ENCODE peak calls at places on chromosomes 6 and 20, in six cellular contexts. One of them, this sample, is unnamed.

GRCh38 chr20:46814366-46815232 is 80.0 kb upstream of the EYA2 start:
- DNase-seq in GM13976: no peak
- DNase-seq in AML-193: no peak
- DNase-seq in left ventricle myocardium superior: no peak
- DNase-seq in T1000: peak
- DNase-seq in fibroblast of lung: peak
- DNase-seq in this sample: no peak

GRCh38 chr6:10403385-10404106 is 11.3 kb downstream of the TFAP2A start:
- DNase-seq in left ventricle myocardium superior: no peak
- DNase-seq in fibroblast of lung: peak
- DNase-seq in AML-193: no peak
- DNase-seq in T1000: peak
- DNase-seq in GM13976: no peak
- DNase-seq in this sample: no peak

GRCh38 chr6:111406200-111406711 is 76.8 kb downstream of the REV3L start:
- DNase-seq in GM13976: peak
- DNase-seq in fibroblast of lung: no peak
- DNase-seq in T1000: no peak
- DNase-seq in left ventricle myocardium superior: no peak
- DNase-seq in AML-193: no peak
- DNase-seq in this sample: no peak

GRCh38 chr20:6101346-6101745 is 21.5 kb downstream of the FERMT1 start:
- DNase-seq in AML-193: no peak
- DNase-seq in left ventricle myocardium superior: no peak
- DNase-seq in T1000: no peak
- DNase-seq in fibroblast of lung: no peak
- DNase-seq in GM13976: no peak
- DNase-seq in this sample: no peak

GRCh38 chr6:155883741-155884140 is 428.1 kb upstream of the NOX3 start:
- DNase-seq in fibroblast of lung: peak
- DNase-seq in left ventricle myocardium superior: no peak
- DNase-seq in AML-193: no peak
- DNase-seq in T1000: no peak
- DNase-seq in GM13976: no peak
- DNase-seq in this sample: no peak

GRCh38 chr6:156420172-156420993 is 356.8 kb upstream of the ARID1B start:
- DNase-seq in AML-193: no peak
- DNase-seq in left ventricle myocardium superior: no peak
- DNase-seq in GM13976: no peak
- DNase-seq in T1000: no peak
- DNase-seq in fibroblast of lung: peak
- DNase-seq in this sample: no peak

GRCh38 chr6:136920216-136920857 is 1.8 kb upstream of the SLC35D3 start:
- DNase-seq in GM13976: peak
- DNase-seq in fibroblast of lung: no peak
- DNase-seq in left ventricle myocardium superior: no peak
- DNase-seq in T1000: no peak
- DNase-seq in AML-193: no peak
- DNase-seq in this sample: no peak

GRCh38 chr20:23399568-23400241 is 21.6 kb downstream of the NAPB start:
- DNase-seq in left ventricle myocardium superior: no peak
- DNase-seq in GM13976: no peak
- DNase-seq in AML-193: peak
- DNase-seq in fibroblast of lung: no peak
- DNase-seq in T1000: no peak
- DNase-seq in this sample: no peak

GRCh38 chr20:63449796-63450730 is 22.4 kb downstream of the KCNQ2 start:
- DNase-seq in AML-193: no peak
- DNase-seq in fibroblast of lung: no peak
- DNase-seq in T1000: no peak
- DNase-seq in GM13976: no peak
- DNase-seq in left ventricle myocardium superior: no peak
- DNase-seq in this sample: no peak

This sample was measured in left ventricle myocardium inferior.